ENCODE peak calls at places on chromosomes 7 and 10, in eight cellular contexts. Y, R, G, W, X, O, U and D are unnamed samples. For H3K36me3, the result is how much of the 10 kb centered on the place peaks cover.

GRCh38 chr7:130943981-130944380 is 210.0 kb upstream of the KLF14 start:
- DNase-seq in X (no peak), G (no peak), Y (no peak), O (no peak), R (no peak), U (peak), W (no peak), D (no peak)

GRCh38 chr10:80552151-80552646 is 14.5 kb downstream of the SH2D4B start:
- DNase-seq in R (no peak), X (peak), U (no peak), G (peak), O (no peak), W (no peak), Y (no peak), D (no peak)

GRCh38 chr7:31642681-31643115 is 44.3 kb upstream of the PPP1R17 start:
- DNase-seq in R (no peak), G (no peak), U (no peak), O (no peak), Y (no peak), W (no peak), X (no peak), D (no peak)

GRCh38 chr10:58282615-58283014 is 13.7 kb downstream of the CISD1 start:
- DNase-seq in W (no peak), G (no peak), O (no peak), U (no peak), X (no peak), R (peak), Y (no peak), D (peak)

GRCh38 chr10:24920907-24921881 is 31.2 kb downstream of the PRTFDC1 start:
- DNase-seq in G (peak), O (no peak), U (peak), Y (peak), R (no peak), W (peak), X (no peak), D (peak)

GRCh38 chr10:115624448-115624847 is 531.3 kb downstream of the ATRNL1 start:
- DNase-seq in G (peak), W (peak), X (peak), R (no peak), O (no peak), U (no peak), Y (no peak), D (no peak)

GRCh38 chr7:140625908-140626868 is 14.4 kb downstream of the DENND2A start:
- DNase-seq in X (peak), O (no peak), U (peak), R (no peak), G (peak), Y (peak), W (peak), D (no peak)

GRCh38 chr7:3459111-3459510 is 158.1 kb downstream of the SDK1 start:
- DNase-seq in O (no peak), G (no peak), W (no peak), X (no peak), R (no peak), U (no peak), Y (no peak), D (no peak)

GRCh38 chr10:127153166-127153565 is 43.2 kb downstream of the INSYN2A start:
- DNase-seq in W (no peak), G (no peak), U (peak), X (no peak), R (no peak), O (no peak), Y (peak), D (no peak)

GRCh38 chr7:155342313-155342712 is 44.6 kb downstream of the INSIG1 start:
- DNase-seq in O (no peak), X (no peak), W (no peak), G (no peak), Y (peak), U (no peak), R (no peak), D (no peak)

GRCh38 chr7:110600983-110601382 is 489.9 kb upstream of the LRRN3 start:
- DNase-seq in W (no peak), R (no peak), U (no peak), G (no peak), X (no peak), Y (no peak), O (no peak), D (no peak)

GRCh38 chr10:625335-625699 is 64.2 kb downstream of the DIP2C start:
- DNase-seq in U (no peak), O (no peak), W (peak), X (peak), G (peak), R (no peak), Y (peak), D (no peak)

GRCh38 chr7:94452257-94452656 is 57.4 kb upstream of the CASD1 start:
- DNase-seq in X (peak), W (no peak), G (peak), R (no peak), U (peak), O (no peak), Y (no peak), D (no peak)

GRCh38 chr7:31603076-31603475 is 83.9 kb upstream of the PPP1R17 start:
- DNase-seq in U (no peak), W (no peak), G (no peak), R (no peak), X (no peak), Y (no peak), O (no peak), D (no peak)

GRCh38 chr7:118949031-118949430 is 724.5 kb downstream of the ANKRD7 start:
- DNase-seq in Y (no peak), U (peak), G (no peak), O (no peak), R (no peak), W (peak), X (no peak), D (no peak)

GRCh38 chr10:123429631-123430257 is 236.4 kb upstream of the GPR26 start:
- DNase-seq in G (no peak), U (no peak), X (no peak), O (no peak), Y (no peak), R (no peak), W (no peak), D (no peak)

GRCh38 chr10:1589257-1589656 is 148.1 kb downstream of the ADARB2 start:
- DNase-seq in O (no peak), W (no peak), R (no peak), Y (no peak), G (no peak), X (no peak), U (no peak), D (no peak)

GRCh38 chr7:1969459-1970284 is 263.1 kb downstream of the MAD1L1 start:
- DNase-seq in U (no peak), W (no peak), X (no peak), G (no peak), Y (no peak), O (no peak), R (no peak), D (no peak)

DNA sequence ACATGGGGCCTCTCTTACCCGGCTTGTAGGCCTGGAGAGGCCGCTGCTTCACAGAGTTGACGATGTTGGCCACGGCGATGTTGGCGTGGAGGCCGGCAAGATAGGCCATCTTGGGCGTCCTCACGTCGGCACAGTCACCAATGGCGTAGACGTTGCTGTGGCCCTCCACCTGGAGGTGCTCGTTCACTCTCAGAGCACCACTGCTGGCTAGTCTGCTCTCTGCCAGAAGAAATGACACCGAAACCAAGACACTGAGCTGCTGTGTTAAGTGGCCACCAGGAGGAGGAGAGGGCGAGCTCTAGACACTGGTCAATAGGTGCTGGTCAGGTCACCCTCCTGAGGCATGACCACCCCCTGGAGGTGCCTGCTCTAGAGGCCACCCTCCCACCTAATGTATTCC is 17.7 kb downstream of the AIFM2 start:
- DNase-seq in X (no peak), O (no peak), G (no peak), R (no peak), W (no peak), Y (no peak), U (no peak), D (no peak)
- H3K4me3 ChIP-seq in X (no peak), O (no peak), G (no peak), R (no peak), W (no peak), Y (no peak), U (no peak), D (no peak)

DNA sequence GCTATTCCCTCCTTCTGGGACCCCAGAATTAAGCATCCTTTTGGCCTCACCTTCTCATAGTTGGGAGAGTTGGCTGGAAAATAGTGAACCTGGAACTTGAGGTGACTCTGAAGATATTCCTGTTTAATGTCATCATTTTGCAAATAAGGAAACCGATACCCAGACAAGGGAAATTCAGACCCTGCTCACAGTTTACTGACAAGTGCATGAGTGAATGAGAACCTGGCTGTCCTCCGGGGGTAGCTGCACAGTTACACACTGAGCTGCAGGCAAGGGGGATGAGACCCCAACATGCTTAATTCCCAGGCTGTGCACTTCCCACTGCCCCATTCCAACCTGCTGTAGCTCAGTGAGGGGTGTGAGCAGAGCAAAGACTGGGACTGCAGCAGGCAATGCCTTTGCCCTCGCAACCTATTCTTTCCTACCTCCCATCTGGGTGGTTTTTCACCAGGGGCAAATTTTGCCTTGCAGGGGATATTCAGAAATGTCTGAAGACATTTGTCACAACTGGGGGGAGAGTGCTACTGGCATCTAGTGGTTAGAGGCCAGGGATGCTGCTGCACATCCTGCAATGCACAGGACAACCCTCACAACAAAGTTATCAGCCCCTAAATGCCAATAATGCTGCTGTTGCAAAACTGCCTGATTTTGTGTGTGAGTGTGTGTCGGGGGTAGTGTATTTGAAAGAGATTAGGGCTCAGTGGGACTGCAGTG is 136.2 kb downstream of the SORCS3 start:
- DNase-seq in U (no peak), O (no peak), X (peak), Y (no peak), R (no peak), W (no peak), G (no peak), D (no peak)
- TF ChIP-seq CTCF in U (no peak), O (no peak), X (no peak), Y (no peak), R (peak), W (no peak), G (peak), D (peak)

DNA sequence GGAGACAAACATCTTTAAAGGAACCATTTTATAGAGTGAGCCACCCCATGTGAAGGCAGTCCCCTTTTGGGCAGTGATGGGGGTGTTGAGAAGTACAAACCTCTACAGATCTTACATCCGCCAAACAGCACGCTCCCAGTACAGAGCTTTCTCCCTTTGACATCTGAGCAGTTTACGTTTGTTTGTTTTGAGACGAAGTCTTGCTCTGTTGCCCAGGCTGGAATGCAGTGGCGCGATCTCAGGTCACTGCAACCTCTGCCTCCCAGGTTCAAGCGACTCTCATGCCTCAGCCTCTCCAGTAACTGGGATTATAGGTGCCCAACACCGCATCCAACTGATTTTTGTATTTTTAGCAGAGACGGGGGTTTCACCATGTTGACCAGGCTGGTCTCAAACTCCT is 128.9 kb downstream of the CCDC3 start:
- DNase-seq in Y (no peak), W (no peak), X (no peak), O (no peak), R (no peak), G (no peak), U (no peak), D (no peak)
- H3K36me3 ChIP-seq in Y (under half), W (under half), X (under half), O (under half), R (under half), G (under half), U (under half), D (under half)

GRCh38 chr7:132216847-132217246 is 359.4 kb downstream of the PLXNA4 start:
- DNase-seq in G (no peak), O (no peak), W (no peak), U (no peak), R (no peak), X (no peak), Y (no peak), D (no peak)

GRCh38 chr7:132214452-132214851 is 361.8 kb downstream of the PLXNA4 start:
- DNase-seq in O (no peak), Y (no peak), X (no peak), R (no peak), G (no peak), W (no peak), U (no peak), D (no peak)

GRCh38 chr7:132210821-132211220 is 365.4 kb downstream of the PLXNA4 start:
- DNase-seq in G (no peak), O (no peak), R (no peak), U (no peak), X (no peak), Y (no peak), W (no peak), D (no peak)

GRCh38 chr7:132211971-132212370 is 364.3 kb downstream of the PLXNA4 start:
- DNase-seq in W (no peak), O (no peak), U (no peak), X (no peak), G (no peak), R (no peak), Y (no peak), D (no peak)

DNA sequence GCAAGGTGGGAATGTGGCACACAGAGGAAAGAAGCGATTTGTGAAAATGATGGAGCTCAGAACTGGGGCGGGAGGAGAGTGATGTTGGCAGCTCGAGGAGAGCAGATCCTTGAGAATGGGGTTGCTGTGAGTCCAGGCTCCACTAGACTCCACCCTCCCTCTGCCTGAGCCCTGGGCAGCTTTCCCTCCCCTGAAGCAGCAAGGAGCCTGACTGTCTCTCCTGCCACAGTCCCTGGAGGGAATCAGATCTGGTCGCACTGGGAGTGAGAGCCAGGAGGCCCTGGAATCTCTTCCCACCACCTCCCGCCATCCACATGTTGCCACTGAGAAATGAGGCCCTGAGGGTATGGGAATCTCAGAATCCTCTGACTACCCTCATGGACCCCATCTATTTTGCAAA is 362.7 kb downstream of the PLXNA4 start:
- DNase-seq in O (no peak), R (no peak), Y (no peak), X (peak), U (no peak), G (no peak), W (no peak), D (no peak)
- H3K4me3 ChIP-seq in O (no peak), R (no peak), Y (no peak), X (no peak), U (no peak), G (no peak), W (no peak), D (no peak)

GRCh38 chr7:142636751-142637150 is 112.5 kb upstream of the PRSS1 start:
- DNase-seq in R (no peak), X (no peak), O (peak), W (no peak), Y (no peak), U (no peak), G (no peak), D (no peak)
- TF ChIP-seq CTCF in R (no peak), X (no peak), O (no peak), W (no peak), Y (no peak), U (no peak), G (no peak), D (no peak)

DNA sequence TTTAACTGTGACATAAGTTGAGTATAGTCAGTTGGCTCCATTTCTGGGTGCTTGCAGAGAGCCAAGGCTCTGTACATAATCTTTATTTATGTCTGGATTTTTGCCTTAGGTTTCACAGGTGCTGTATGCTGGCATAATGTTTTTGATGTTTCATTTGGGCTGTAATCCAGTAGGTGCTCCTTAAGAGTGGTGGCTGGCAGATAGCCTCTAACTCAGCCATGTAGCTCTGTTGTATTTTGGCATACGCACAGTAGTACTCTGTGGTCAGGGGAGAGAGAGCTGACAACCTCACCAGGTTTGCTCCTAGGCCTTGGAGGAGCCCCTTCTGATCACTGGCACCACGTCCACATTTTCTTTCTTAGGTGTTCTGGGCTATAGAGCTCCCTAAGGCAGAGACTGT is 61.1 kb downstream of the RNF133 start:
- DNase-seq in Y (no peak), G (no peak), W (no peak), R (no peak), U (no peak), O (no peak), X (no peak), D (no peak)
- H3K36me3 ChIP-seq in Y (under half), G (under half), W (under half), R (under half), U (under half), O (under half), X (under half), D (under half)

GRCh38 chr10:97321807-97322195 is 2.7 kb downstream of the FRAT1 start:
- DNase-seq in R (no peak), W (no peak), U (no peak), G (no peak), O (no peak), X (no peak), Y (peak), D (no peak)

GRCh38 chr10:97318772-97319651 is at the start of gene FRAT1:
- DNase-seq in W (peak), G (peak), U (peak), Y (peak), X (peak), O (peak), R (peak), D (peak)

GRCh38 chr10:97319671-97320479 is 804 bp downstream of the FRAT1 start:
- DNase-seq in Y (peak), O (peak), W (no peak), R (peak), U (no peak), G (peak), X (peak), D (peak)

GRCh38 chr10:97321032-97321806 is 2.1 kb downstream of the FRAT1 start:
- DNase-seq in W (no peak), Y (peak), O (peak), R (no peak), U (no peak), X (no peak), G (peak), D (no peak)

DNA sequence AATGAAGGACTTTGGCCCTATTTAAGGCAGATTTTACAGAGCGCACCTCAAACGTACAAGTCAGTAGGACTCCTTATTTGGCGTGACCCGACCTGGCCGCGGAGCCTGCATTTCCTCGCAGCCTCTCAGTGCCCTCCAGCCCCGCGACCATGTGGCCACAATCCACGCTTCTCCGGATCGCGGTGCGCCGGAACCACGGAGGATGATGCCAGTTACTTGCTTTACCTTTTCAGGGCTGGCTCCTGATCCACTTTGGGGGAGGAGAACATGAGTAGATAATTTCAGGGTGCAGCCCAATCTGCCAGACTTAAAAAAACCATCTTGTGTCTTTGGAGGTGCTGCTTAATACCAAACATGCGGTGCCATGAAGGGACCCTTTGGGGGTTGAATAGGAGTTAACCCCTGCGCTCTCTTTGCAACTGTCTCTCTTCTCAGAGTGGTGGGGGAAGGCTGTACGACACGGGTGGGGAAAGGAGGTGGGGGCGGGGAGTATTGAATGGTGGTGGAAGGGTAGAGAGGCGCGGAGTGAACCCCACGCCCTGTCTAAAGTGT is 1.5 kb downstream of the FRAT1 start:
- DNase-seq in G (no peak), W (no peak), Y (peak), X (peak), R (no peak), O (peak), U (no peak), D (no peak)
- H3K4me3 ChIP-seq in G (peak), W (peak), Y (peak), X (peak), R (peak), O (peak), U (no peak), D (peak)

DNA sequence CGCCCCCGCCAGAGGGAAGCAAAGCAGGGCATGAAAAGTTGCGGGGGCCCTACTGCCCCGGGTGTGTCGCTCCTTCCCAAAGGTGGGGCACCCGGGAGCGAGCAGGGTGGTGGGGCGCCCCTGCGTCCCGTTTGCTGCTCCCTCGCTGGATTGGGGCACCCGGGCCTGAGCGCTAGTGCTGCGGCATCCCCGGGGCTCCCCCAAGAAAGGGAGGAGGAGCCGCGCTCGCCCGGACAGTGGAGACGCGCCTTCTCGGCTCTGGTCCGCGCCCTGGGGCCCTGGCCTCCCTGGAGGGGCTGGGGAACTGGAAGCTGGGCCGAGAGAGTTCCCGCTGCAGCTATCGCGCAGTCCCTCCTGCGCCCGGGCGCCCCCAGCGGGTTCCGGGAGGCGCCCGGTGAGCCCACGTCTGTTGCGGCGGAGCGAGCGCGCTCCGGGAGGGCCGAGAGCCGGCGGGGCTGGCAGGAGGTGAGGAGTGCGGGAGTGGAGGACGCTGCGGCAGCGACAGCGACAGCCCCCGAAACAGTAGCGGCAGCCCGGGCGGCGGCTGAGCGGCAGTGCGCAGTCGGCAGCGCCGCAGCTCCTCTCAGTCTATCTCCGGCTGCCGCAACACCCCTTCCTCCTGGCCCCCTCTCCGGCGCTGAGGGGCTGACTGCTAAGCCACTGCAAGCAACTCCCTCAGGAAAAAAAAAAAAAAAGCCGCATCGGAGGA is 505 bp upstream of the BMPER start:
- DNase-seq in R (no peak), U (peak), G (peak), Y (no peak), X (peak), W (no peak), O (no peak), D (peak)
- TF ChIP-seq CTCF in R (no peak), U (peak), G (peak), Y (no peak), X (no peak), W (peak), O (no peak), D (peak)